ENCODE peak calls at places on chromosomes 3 and 15, in eight cellular contexts. M is Calu3; T is progenitor cell of endocrine pancreas; H is endothelial cell; J is activated CD8-positive, alpha-beta T cell treated with anti-CD3 and anti-CD28 coated beads for 36 hours; X is HFFc6; Q is GM12865; L is heart right ventricle. D is an unnamed sample.
A peak's percentile ranks its signal among the peaks of the same experiment; 100 is the strongest.

GRCh38 chr15:44038801-44039200 is 156.3 kb downstream of the FRMD5 start:
- DNase-seq in T (peak; percentile 9), L (no peak), Q (peak; percentile 2), X (no peak), J (no peak), H (no peak), M (peak; percentile 45), D (no peak)

GRCh38 chr3:23489338-23490158 is 286.4 kb downstream of the UBE2E2 start:
- DNase-seq in M (no peak), L (no peak), T (no peak), Q (no peak), H (no peak), X (peak; percentile 4), J (no peak), D (no peak)

GRCh38 chr3:73719877-73720276 is 95.1 kb upstream of the PDZRN3 start:
- DNase-seq in T (no peak), Q (no peak), X (no peak), M (no peak), J (no peak), H (no peak), L (no peak), D (no peak)

GRCh38 chr15:70852501-70853269 is 1.3 kb downstream of the LARP6 start:
- DNase-seq in Q (no peak), L (no peak), X (peak; percentile 86), M (no peak), T (no peak), H (no peak), J (no peak), D (no peak)

GRCh38 chr3:50661321-50661837 is 13.3 kb upstream of the DOCK3 start:
- DNase-seq in Q (no peak), H (no peak), L (no peak), J (no peak), X (no peak), T (no peak), M (no peak), D (no peak)

GRCh38 chr3:16824085-16824696 is 60.6 kb upstream of the PLCL2 start:
- DNase-seq in M (no peak), J (peak; percentile 68), X (no peak), Q (peak; percentile 75), H (no peak), L (no peak), T (no peak), D (peak; percentile 28)

GRCh38 chr3:105867690-105868449 is 942 bp downstream of the CBLB start:
- DNase-seq in T (no peak), Q (no peak), X (no peak), L (no peak), H (no peak), J (no peak), M (no peak), D (no peak)

GRCh38 chr3:131898346-131898745 is 136.5 kb downstream of the CPNE4 start:
- DNase-seq in T (no peak), L (no peak), J (no peak), Q (no peak), M (no peak), X (no peak), H (no peak), D (no peak)

GRCh38 chr15:99536422-99537033 is 29.3 kb upstream of the MEF2A start:
- DNase-seq in J (no peak), H (no peak), M (no peak), Q (no peak), X (peak; percentile 78), L (peak; percentile 47), T (no peak), D (no peak)

GRCh38 chr15:86647810-86648440 is 568.3 kb downstream of the AGBL1 start:
- DNase-seq in T (no peak), X (no peak), L (no peak), H (no peak), Q (no peak), J (no peak), M (no peak), D (no peak)

GRCh38 chr15:95302206-95302605 is 1028.3 kb upstream of the NR2F2 start:
- DNase-seq in M (no peak), X (no peak), J (no peak), L (no peak), Q (peak; percentile 53), H (peak; percentile 33), T (no peak), D (no peak)

GRCh38 chr3:83224101-83224868 is 1462.8 kb upstream of the GBE1 start:
- DNase-seq in M (no peak), X (no peak), L (no peak), J (no peak), T (no peak), H (no peak), Q (no peak), D (no peak)

GRCh38 chr15:80201256-80202015 is 48.6 kb downstream of the FAH start:
- DNase-seq in Q (no peak), L (no peak), H (no peak), X (no peak), J (no peak), T (no peak), M (no peak), D (no peak)

GRCh38 chr3:151787626-151788025 is 26.3 kb upstream of the AADAC start:
- DNase-seq in H (no peak), J (no peak), Q (no peak), X (no peak), T (no peak), L (no peak), M (no peak), D (no peak)

GRCh38 chr3:195084746-195085145 is 186.2 kb downstream of the XXYLT1 start:
- DNase-seq in L (no peak), X (no peak), M (no peak), T (no peak), H (no peak), J (no peak), Q (no peak), D (no peak)

GRCh38 chr15:71337197-71337845 is 222.1 kb downstream of the THSD4 start:
- DNase-seq in J (no peak), X (no peak), L (no peak), Q (no peak), H (no peak), T (no peak), M (peak; percentile 77), D (no peak)

GRCh38 chr3:37291275-37291700 is 116.9 kb upstream of the LRRFIP2 start:
- DNase-seq in H (no peak), M (no peak), Q (no peak), L (no peak), X (peak; percentile 76), J (no peak), T (no peak), D (no peak)

GRCh38 chr3:136659253-136659652 is 92.9 kb downstream of the STAG1 start:
- DNase-seq in M (no peak), Q (peak; percentile 15), H (no peak), L (no peak), X (peak; percentile 57), T (no peak), J (no peak), D (no peak)

GRCh38 chr3:187783098-187783497 is 37.8 kb upstream of the BCL6 start:
- DNase-seq in Q (no peak), H (no peak), L (peak; percentile 28), J (no peak), X (peak; percentile 95), M (peak; percentile 13), T (no peak), D (no peak)

DNA sequence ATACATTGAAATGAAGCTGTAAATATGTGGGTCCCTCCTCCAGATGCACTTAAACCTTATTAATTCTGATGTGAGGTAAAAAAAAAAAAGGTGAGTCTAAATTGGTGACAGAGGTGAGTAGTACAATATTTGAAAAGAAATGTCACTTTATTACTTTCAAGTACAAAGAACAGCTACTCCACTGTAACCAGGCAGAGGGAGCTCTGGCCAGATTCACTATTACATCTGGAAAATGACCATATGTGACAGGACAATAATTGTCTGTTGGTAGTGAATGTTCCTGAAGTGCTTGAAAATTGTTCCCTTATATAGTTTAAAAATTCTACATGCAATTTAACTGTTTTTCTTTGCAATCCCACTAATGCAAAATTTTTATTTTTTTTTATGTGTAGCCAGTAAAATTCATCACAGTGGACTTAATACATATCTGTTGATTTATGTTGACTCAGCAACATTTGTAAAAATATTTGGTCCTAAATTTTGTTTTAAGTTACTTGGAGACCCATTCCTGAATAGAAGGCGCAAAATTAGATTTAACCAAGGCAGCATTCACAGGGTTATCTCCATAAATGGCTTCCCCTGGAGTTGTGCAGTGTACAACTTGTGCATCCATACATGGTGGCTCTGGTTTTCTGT is 231.9 kb upstream of the TBC1D5 start:
- DNase-seq in J (no peak), Q (no peak), X (no peak), H (no peak), L (no peak), M (no peak), T (no peak), D (no peak)
- TF ChIP-seq CTCF in J (no peak), Q (no peak), X (peak; percentile 43), H (no peak), L (peak; percentile 19), M (no peak), T (peak; percentile 22), D (no peak)

DNA sequence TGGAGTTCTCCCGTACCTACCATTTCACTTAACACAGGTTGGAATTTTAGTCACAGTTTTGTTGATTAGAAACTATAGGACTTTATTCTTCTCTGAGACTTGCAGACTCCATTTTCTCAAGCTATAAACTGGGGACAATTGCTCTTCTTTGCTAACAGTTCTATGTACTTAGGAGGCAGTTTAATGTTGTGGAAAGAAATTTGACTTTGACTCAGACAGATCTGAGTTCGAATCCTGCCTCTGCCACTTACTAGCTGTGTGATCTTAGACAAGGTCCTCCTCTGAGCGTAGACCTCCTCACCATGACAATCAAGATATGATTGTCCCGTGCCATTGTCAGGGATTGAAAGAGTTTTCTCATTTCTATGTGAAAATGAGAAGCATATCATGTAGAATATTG is 196.4 kb upstream of the HES1 start:
- DNase-seq in X (no peak), L (no peak), T (no peak), H (no peak), M (no peak), J (no peak), Q (no peak), D (no peak)
- TF ChIP-seq CTCF in X (no peak), L (no peak), T (no peak), H (no peak), M (no peak), J (no peak), Q (no peak), D (no peak)

DNA sequence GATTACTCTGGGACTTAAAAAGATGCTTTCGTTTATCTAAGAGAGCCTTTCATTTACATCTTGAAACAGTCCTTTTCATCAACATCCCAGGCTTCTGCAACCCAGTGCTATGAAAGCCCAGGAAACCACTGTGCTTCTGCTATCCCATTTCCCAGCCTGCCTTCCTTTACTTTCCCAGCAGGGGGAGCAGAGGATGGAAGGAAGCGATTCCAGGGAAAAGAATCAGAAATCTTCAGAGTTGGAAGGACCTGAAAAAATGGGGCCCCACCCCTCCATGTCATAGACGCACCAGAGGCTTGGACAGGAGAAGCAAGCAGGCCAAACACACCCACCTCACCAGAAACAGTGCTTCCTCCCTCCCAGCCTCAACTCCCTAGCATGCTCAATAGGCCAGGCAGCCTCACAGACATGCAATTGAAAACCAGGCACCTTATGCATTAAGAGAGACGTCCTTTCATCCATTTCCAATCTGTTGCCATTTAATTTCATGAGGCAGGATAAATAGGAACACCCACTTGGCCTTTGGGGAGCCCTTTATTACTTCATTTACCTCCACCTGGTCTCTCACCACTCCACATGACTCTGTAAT is 584.1 kb downstream of the NTRK3 start:
- DNase-seq in H (peak; percentile 66), T (peak; percentile 11), M (no peak), Q (no peak), L (no peak), X (peak; percentile 27), J (no peak), D (no peak)
- TF ChIP-seq CTCF in H (peak; percentile 77), T (peak; percentile 69), M (no peak), Q (no peak), L (peak; percentile 60), X (peak; percentile 85), J (no peak), D (no peak)

GRCh38 chr3:51967384-51968174 is at the start of gene PCBP4:
- DNase-seq in Q (peak; percentile 37), H (peak; percentile 52), M (peak; percentile 65), X (peak; percentile 40), T (peak; percentile 63), L (peak; percentile 80), J (no peak), D (peak; percentile 57)
- TF ChIP-seq CTCF in Q (no peak), H (no peak), M (no peak), X (no peak), T (no peak), L (no peak), J (no peak), D (no peak)